ENCODE peak calls at places on chromosomes 12 and 14, in four cellular contexts. Z is heart right ventricle; O is tibial nerve; C is CD8-positive, alpha-beta T cell. L is an unnamed sample.

GRCh38 chr12:21818627-21819026 is 44.1 kb upstream of the KCNJ8 start:
- DNase-seq in C (no peak), O (no peak), Z (no peak), L (no peak)

GRCh38 chr14:84882830-84883229 is 647.1 kb upstream of the FLRT2 start:
- DNase-seq in O (no peak), C (no peak), Z (no peak), L (no peak)

GRCh38 chr14:33636715-33637114 is 314.2 kb downstream of the EGLN3 start:
- DNase-seq in O (no peak), Z (no peak), C (no peak), L (no peak)

GRCh38 chr14:78141590-78141989 is 28.6 kb upstream of the NRXN3 start:
- DNase-seq in C (no peak), O (no peak), Z (no peak), L (no peak)

GRCh38 chr12:2482938-2483337 is 311.8 kb upstream of the FKBP4 start:
- DNase-seq in C (no peak), O (no peak), Z (no peak), L (no peak)

GRCh38 chr12:124487065-124487833 is 80.2 kb downstream of the NCOR2 start:
- DNase-seq in O (no peak), C (no peak), Z (peak; percentile 60), L (no peak)

GRCh38 chr12:121866331-121866730 is 7.7 kb upstream of the HPD start:
- DNase-seq in Z (no peak), C (no peak), O (no peak), L (no peak)

GRCh38 chr14:64891839-64892375 is 12.2 kb upstream of the SPTB start:
- DNase-seq in Z (no peak), C (no peak), O (peak; percentile 55), L (peak; percentile 21)

GRCh38 chr14:105498430-105499255 is 7.6 kb downstream of the TEDC1 start:
- DNase-seq in Z (peak; percentile 11), O (no peak), C (no peak), L (no peak)

GRCh38 chr12:108440736-108441135 is 74.3 kb upstream of the FICD start:
- DNase-seq in C (no peak), O (no peak), Z (no peak), L (no peak)

GRCh38 chr12:108017658-108018057 is 111.4 kb upstream of the WSCD2 start:
- DNase-seq in O (no peak), Z (no peak), C (no peak), L (no peak)

GRCh38 chr14:81211844-81212243 is 8.9 kb downstream of the GTF2A1 start:
- DNase-seq in C (no peak), O (peak; percentile 18), Z (peak; percentile 27), L (no peak)

GRCh38 chr12:5456906-5457305 is 25.0 kb downstream of the NTF3 start:
- DNase-seq in O (no peak), C (no peak), Z (no peak), L (no peak)

GRCh38 chr12:69464433-69464832 is 5.8 kb upstream of the FRS2 start:
- DNase-seq in O (no peak), C (no peak), Z (no peak), L (no peak)

GRCh38 chr14:91515979-91516378 is 5.9 kb upstream of the PPP4R3A start:
- DNase-seq in Z (no peak), O (no peak), C (no peak), L (no peak)

GRCh38 chr12:52532636-52533035 is 12.4 kb upstream of the KRT5 start:
- DNase-seq in O (no peak), Z (no peak), C (no peak), L (no peak)

GRCh38 chr12:52533686-52534470 is 13.7 kb upstream of the KRT5 start:
- DNase-seq in O (no peak), Z (no peak), C (no peak), L (no peak)

GRCh38 chr12:52531563-52532300 is 11.5 kb upstream of the KRT5 start:
- DNase-seq in Z (no peak), C (no peak), O (no peak), L (no peak)

GRCh38 chr12:52537101-52537500 is 15.8 kb downstream of the KRT71 start:
- DNase-seq in Z (no peak), O (no peak), C (no peak), L (no peak)

GRCh38 chr12:52534482-52534881 is 14.3 kb upstream of the KRT5 start:
- DNase-seq in O (no peak), Z (no peak), C (no peak), L (no peak)
- TF ChIP-seq CTCF in O (no peak), Z (no peak), C (no peak), L (peak; percentile 11)

DNA sequence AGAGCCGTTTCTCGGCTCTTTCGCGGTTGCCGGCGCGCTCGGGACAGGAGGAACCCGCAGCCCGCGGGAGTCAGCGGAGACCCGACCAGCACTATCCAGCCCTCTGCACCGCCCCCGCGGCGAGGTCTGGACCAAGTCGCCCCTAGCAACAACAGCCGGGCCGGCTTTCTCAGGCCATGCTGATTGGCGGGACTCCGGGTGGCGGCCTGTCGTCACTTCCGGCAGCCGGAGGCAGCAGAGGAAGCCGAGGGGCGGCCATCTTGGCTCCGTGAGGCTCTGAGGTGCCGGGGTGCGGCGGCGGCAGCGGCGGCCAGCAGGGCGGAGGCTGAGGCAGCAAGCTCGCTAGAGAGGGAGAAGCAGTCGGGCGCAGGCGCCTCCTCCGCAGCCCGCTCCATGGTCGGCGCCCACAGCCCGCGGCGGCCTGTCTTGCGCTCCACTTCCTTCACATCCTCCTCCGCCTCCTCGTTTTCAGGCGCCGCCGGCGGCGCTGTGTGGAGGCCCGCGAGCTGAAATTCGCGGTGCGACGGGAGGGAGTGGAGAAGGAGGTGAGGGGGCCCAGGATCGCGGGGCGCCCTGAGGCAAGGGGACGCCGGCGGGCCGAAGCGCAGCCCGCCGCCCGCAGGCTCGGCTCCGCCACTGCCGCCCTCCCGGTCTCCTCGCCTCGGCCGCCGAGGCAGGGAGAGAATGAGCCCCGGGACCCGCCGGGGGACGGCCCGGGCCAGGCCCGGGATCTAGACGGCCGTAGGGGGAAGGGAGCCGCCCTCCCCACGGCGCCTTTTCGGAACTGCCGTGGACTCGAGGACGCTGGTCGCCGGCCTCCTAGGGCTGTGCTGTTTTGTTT is at the start of gene MARK3:
- DNase-seq in Z (peak; percentile 98), O (peak; percentile 93), C (peak; percentile 93), L (peak; percentile 93)
- TF ChIP-seq CTCF in Z (peak; percentile 48), O (peak; percentile 20), C (peak; percentile 16), L (no peak)

DNA sequence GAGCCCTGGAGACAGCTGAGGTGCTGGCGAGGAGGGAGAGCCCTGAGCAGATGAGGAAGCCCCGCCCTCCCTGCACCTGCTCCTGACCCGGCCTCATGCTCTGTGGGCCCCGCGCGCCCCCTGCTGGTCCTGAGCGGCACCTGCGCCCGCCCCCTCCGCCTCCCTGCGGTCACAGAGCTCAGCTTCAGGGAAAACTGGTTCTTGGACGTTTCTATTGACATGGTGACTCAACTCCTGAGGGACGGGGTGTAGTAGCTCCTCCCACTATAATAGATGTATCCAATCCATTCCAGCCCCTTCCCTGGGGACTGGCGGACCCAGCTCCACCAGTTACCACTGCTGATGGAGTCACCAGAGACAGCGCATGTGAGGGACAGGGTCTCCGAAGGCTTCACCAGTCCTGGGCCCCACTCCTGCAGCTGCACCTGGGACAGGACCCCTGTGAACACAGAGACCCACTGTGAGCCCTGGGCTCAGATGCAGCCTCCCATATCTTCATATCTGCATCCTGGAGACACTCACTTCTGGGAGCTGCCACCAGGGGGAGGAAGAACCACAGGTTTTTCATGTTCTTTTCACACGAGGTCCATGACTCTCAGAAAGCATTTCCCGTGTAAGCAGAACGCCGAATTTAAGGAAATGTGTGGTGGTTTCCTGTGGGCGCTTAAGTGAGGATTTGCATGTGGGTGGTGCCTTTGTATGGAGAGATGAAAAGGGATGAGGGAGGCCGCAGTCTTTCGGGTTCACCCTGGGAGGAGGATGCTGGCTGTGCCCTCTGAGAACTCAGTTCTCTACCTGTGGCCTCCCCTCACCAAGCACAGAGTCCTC is 1346.5 kb downstream of the TMEM121 start:
- DNase-seq in Z (peak; percentile 54), O (peak; percentile 57), C (peak; percentile 69), L (no peak)
- TF ChIP-seq CTCF in Z (peak; percentile 41), O (peak; percentile 7), C (peak; percentile 80), L (peak; percentile 34)

GRCh38 chr14:95330591-95331370 is 11.1 kb upstream of the CLMN start:
- DNase-seq in O (no peak), Z (no peak), C (no peak), L (no peak)

GRCh38 chr14:95329941-95330340 is 10.2 kb upstream of the CLMN start:
- DNase-seq in C (no peak), Z (no peak), O (no peak), L (no peak)

GRCh38 chr14:95328876-95329503 is 9.3 kb upstream of the CLMN start:
- DNase-seq in O (no peak), C (no peak), Z (no peak), L (no peak)

GRCh38 chr14:95326987-95327386 is 7.3 kb upstream of the CLMN start:
- DNase-seq in Z (no peak), C (no peak), O (no peak), L (no peak)

GRCh38 chr14:95327558-95328374 is 8.1 kb upstream of the CLMN start:
- DNase-seq in C (no peak), Z (no peak), O (no peak), L (no peak)
- TF ChIP-seq CTCF in C (no peak), Z (no peak), O (no peak), L (no peak)

DNA sequence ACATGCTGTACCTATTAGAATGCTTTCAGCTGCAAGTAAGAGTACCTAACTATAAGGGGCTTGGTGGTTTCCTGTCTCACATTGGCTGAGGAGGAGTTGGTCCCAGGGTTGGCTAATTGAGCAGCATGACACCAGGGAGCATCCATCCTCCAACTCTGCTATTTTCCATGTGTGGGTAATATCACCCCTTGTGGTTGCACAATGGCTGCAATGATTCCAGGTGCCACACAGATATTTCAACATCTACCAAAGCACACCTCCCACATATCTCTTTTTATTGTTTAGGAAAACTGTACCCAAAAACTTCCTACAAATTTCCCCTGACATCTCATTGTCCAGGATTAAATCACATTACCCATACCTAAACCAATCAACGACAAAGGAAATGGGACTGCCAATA is 118.0 kb upstream of the EEA1 start:
- DNase-seq in Z (no peak), C (no peak), O (no peak), L (no peak)
- TF ChIP-seq CTCF in Z (no peak), C (no peak), O (no peak), L (no peak)

DNA sequence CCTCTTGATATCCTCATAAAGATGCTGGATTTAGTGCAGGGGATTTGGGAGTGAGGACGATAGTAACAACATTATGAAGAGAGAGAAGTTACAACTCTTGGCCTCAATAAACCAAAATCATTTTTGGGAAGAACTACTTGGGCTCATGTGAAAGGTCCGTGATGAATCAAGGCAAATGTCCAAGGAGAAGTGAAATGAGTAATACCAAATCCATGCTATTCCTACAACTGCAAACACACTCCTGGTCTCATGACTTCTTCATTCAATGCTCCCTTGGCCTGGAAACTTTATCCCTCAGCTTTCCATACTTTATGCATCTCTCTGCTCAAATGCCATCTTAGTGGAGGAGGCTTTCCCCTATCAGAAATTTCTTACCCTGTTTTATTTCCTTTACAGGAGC is 162.1 kb upstream of the LMNTD1 start:
- DNase-seq in O (no peak), C (no peak), Z (no peak), L (no peak)
- TF ChIP-seq CTCF in O (no peak), C (no peak), Z (no peak), L (no peak)

GRCh38 chr12:40439771-40440492 is 215.1 kb downstream of the LRRK2 start:
- DNase-seq in C (no peak), Z (no peak), O (no peak), L (no peak)
- TF ChIP-seq CTCF in C (no peak), Z (no peak), O (no peak), L (no peak)

GRCh38 chr14:94372021-94372605 is 16.3 kb downstream of the SERPINA1 start:
- DNase-seq in C (no peak), O (no peak), Z (no peak), L (no peak)
- TF ChIP-seq CTCF in C (no peak), O (no peak), Z (no peak), L (peak; percentile 14)

GRCh38 chr12:51047655-51048540 is at the start of gene LETMD1:
- DNase-seq in O (peak; percentile 94), C (peak; percentile 85), Z (peak; percentile 86), L (peak; percentile 91)
- TF ChIP-seq CTCF in O (peak; percentile 93), C (peak; percentile 95), Z (peak; percentile 98), L (peak; percentile 75)